ENCODE peak calls at places on chromosomes 13 and 19, in six cellular contexts. J, D, T, C, R and G are unnamed samples.

GRCh38 chr13:109789262-109789661 is 2.9 kb upstream of the IRS2 start:
- DNase-seq in J (no peak), D (no peak), T (no peak), C (no peak), R (no peak), G (no peak)

GRCh38 chr19:46426035-46426505 is 2.7 kb downstream of the PNMA8C start:
- DNase-seq in J (no peak), D (no peak), T (no peak), C (no peak), R (peak), G (no peak)

GRCh38 chr13:100234524-100235136 is 145.7 kb downstream of the PCCA start:
- DNase-seq in J (peak), D (no peak), T (no peak), C (no peak), R (no peak), G (no peak)

GRCh38 chr19:15268192-15268927 is 36.1 kb upstream of the EPHX3 start:
- DNase-seq in J (no peak), D (no peak), T (no peak), C (no peak), R (no peak), G (no peak)

GRCh38 chr19:35206855-35207254 is 21.7 kb downstream of the FAM187B start:
- DNase-seq in J (no peak), D (no peak), T (no peak), C (no peak), R (no peak), G (no peak)

GRCh38 chr19:41352609-41353465 is 885 bp downstream of the TGFB1 start:
- DNase-seq in J (no peak), D (no peak), T (peak), C (peak), R (peak), G (no peak)

GRCh38 chr13:111006508-111007031 is 91.7 kb upstream of the ANKRD10 start:
- DNase-seq in J (no peak), D (peak), T (no peak), C (no peak), R (no peak), G (peak)

GRCh38 chr13:39350461-39350881 is 252.5 kb downstream of the LHFPL6 start:
- DNase-seq in J (peak), D (no peak), T (no peak), C (no peak), R (no peak), G (no peak)

GRCh38 chr19:13987101-13987890 is 18.8 kb downstream of the RFX1 start:
- DNase-seq in J (no peak), D (no peak), T (no peak), C (no peak), R (no peak), G (no peak)

GRCh38 chr19:6720369-6721112 is at the start of gene C3:
- DNase-seq in J (no peak), D (no peak), T (no peak), C (no peak), R (peak), G (peak)

GRCh38 chr19:48123907-48124675 is 13.5 kb upstream of the PLA2G4C start:
- DNase-seq in J (no peak), D (no peak), T (no peak), C (no peak), R (peak), G (no peak)

GRCh38 chr13:50389726-50390125 is 374.5 kb downstream of the KCNRG start:
- DNase-seq in J (peak), D (no peak), T (no peak), C (peak), R (no peak), G (no peak)

GRCh38 chr13:23876265-23876664 is 12.9 kb downstream of the MIPEP start:
- DNase-seq in J (no peak), D (no peak), T (no peak), C (no peak), R (no peak), G (no peak)

GRCh38 chr13:111029957-111030609 is 85.0 kb upstream of the ARHGEF7 start:
- DNase-seq in J (no peak), D (no peak), T (no peak), C (no peak), R (no peak), G (no peak)

GRCh38 chr13:44174769-44175425 is 198.7 kb upstream of the SERP2 start:
- DNase-seq in J (no peak), D (no peak), T (no peak), C (no peak), R (no peak), G (no peak)

GRCh38 chr13:31421756-31422155 is 222.0 kb downstream of the B3GLCT start:
- DNase-seq in J (no peak), D (no peak), T (no peak), C (no peak), R (no peak), G (no peak)

GRCh38 chr13:113857531-113858195 is 6.2 kb downstream of the GAS6 start:
- DNase-seq in J (no peak), D (no peak), T (no peak), C (no peak), R (no peak), G (no peak)

GRCh38 chr13:62293081-62293480 is 877.4 kb upstream of the PCDH20 start:
- DNase-seq in J (no peak), D (no peak), T (no peak), C (no peak), R (no peak), G (no peak)

GRCh38 chr13:100633461-100633860 is 41.1 kb downstream of the TMTC4 start:
- DNase-seq in J (no peak), D (no peak), T (no peak), C (no peak), R (no peak), G (no peak)

GRCh38 chr13:23710366-23710765 is 140.2 kb downstream of the TNFRSF19 start:
- DNase-seq in J (no peak), D (no peak), T (no peak), C (no peak), R (no peak), G (no peak)

GRCh38 chr13:68190826-68191225 is 960.7 kb upstream of the PCDH9 start:
- DNase-seq in J (no peak), D (no peak), T (no peak), C (no peak), R (peak), G (no peak)